ENCODE peak calls at places on chromosomes 3 and 15, in six cellular contexts. U is AG08396; H is left cardiac atrium; D is transverse colon; R is HL-60; X is activated CD4-positive, alpha-beta T cell treated with anti-CD3 and anti-CD28 coated beads, Interleukin-2, amount 10 ng/mL, durations not matched to agents 7 days and 5 days. Z is an unnamed sample.

GRCh38 chr3:14203521-14204079 is 25.0 kb downstream of the LSM3 start:
- DNase-seq in U (peak; percentile 74), H (peak; percentile 63), D (peak; percentile 76), R (peak; percentile 61), X (peak; percentile 47), Z (no peak)

GRCh38 chr15:32222716-32223115 is 180.4 kb downstream of the GOLGA8K start:
- DNase-seq in U (no peak), H (no peak), D (no peak), R (no peak), X (no peak), Z (no peak)

GRCh38 chr3:53668872-53669271 is 174.5 kb downstream of the CACNA1D start:
- DNase-seq in U (peak; percentile 23), H (no peak), D (no peak), R (no peak), X (no peak), Z (no peak)

GRCh38 chr3:132071043-132071442 is 36.2 kb upstream of the CPNE4 start:
- DNase-seq in U (no peak), H (peak; percentile 18), D (no peak), R (no peak), X (no peak), Z (no peak)

GRCh38 chr3:185335799-185336198 is 27.1 kb upstream of the MAP3K13 start:
- DNase-seq in U (peak; percentile 40), H (no peak), D (no peak), R (no peak), X (no peak), Z (no peak)

GRCh38 chr15:51348688-51349087 is 7.2 kb downstream of the GLDN start:
- DNase-seq in U (no peak), H (no peak), D (no peak), R (no peak), X (no peak), Z (no peak)

GRCh38 chr3:23650371-23651140 is 155.2 kb upstream of the UBE2E1 start:
- DNase-seq in U (peak; percentile 62), H (no peak), D (no peak), R (peak; percentile 41), X (no peak), Z (no peak)

GRCh38 chr3:106755336-106755735 is 621.9 kb upstream of the CCDC54 start:
- DNase-seq in U (no peak), H (no peak), D (no peak), R (no peak), X (no peak), Z (no peak)

GRCh38 chr3:175852560-175852959 is 993.4 kb downstream of the NAALADL2 start:
- DNase-seq in U (no peak), H (no peak), D (no peak), R (no peak), X (no peak), Z (no peak)

GRCh38 chr3:86774082-86774691 is 216.8 kb downstream of the VGLL3 start:
- DNase-seq in U (no peak), H (no peak), D (no peak), R (no peak), X (no peak), Z (no peak)

GRCh38 chr3:154954750-154955149 is 125.4 kb upstream of the MME start:
- DNase-seq in U (peak; percentile 21), H (no peak), D (no peak), R (peak; percentile 37), X (no peak), Z (no peak)

GRCh38 chr15:90006217-90007088 is 5.3 kb downstream of the ZNF710 start:
- DNase-seq in U (no peak), H (no peak), D (no peak), R (no peak), X (no peak), Z (no peak)

GRCh38 chr3:58021072-58021959 is 13.1 kb downstream of the FLNB start:
- DNase-seq in U (no peak), H (no peak), D (no peak), R (no peak), X (no peak), Z (no peak)

GRCh38 chr15:100336061-100336460 is 5.7 kb downstream of the ADAMTS17 start:
- DNase-seq in U (no peak), H (no peak), D (no peak), R (no peak), X (no peak), Z (no peak)

GRCh38 chr3:138945646-138946553 is 1.0 kb downstream of the FOXL2 start:
- DNase-seq in U (no peak), H (no peak), D (peak; percentile 41), R (peak; percentile 57), X (peak; percentile 20), Z (no peak)

GRCh38 chr3:188402229-188402628 is 248.3 kb downstream of the LPP start:
- DNase-seq in U (no peak), H (no peak), D (no peak), R (no peak), X (no peak), Z (no peak)

GRCh38 chr3:139653582-139653981 is 24.2 kb downstream of the NMNAT3 start:
- DNase-seq in U (no peak), H (no peak), D (no peak), R (no peak), X (no peak), Z (no peak)

GRCh38 chr15:84949043-84949442 is 32.6 kb upstream of the PDE8A start:
- DNase-seq in U (peak; percentile 19), H (no peak), D (no peak), R (no peak), X (no peak), Z (no peak)

GRCh38 chr15:80870893-80871292 is 91.7 kb downstream of the CEMIP start:
- DNase-seq in U (no peak), H (no peak), D (no peak), R (no peak), X (no peak), Z (no peak)

GRCh38 chr3:114527036-114527644 is 233.3 kb downstream of the TIGIT start:
- DNase-seq in U (peak; percentile 8), H (no peak), D (no peak), R (no peak), X (no peak), Z (no peak)

GRCh38 chr15:52642386-52643361 is 36.5 kb downstream of the ATOSA start:
- DNase-seq in U (peak; percentile 13), H (no peak), D (no peak), R (no peak), X (no peak), Z (no peak)

GRCh38 chr3:82067420-82067819 is 306.0 kb upstream of the GBE1 start:
- DNase-seq in U (no peak), H (no peak), D (no peak), R (no peak), X (no peak), Z (no peak)

GRCh38 chr15:73051402-73051810 is 857 bp upstream of the NEO1 start:
- DNase-seq in U (no peak), H (no peak), D (peak; percentile 78), R (no peak), X (peak; percentile 8), Z (no peak)

GRCh38 chr15:42104095-42104891 is 9.9 kb upstream of the PLA2G4D start:
- DNase-seq in U (no peak), H (no peak), D (no peak), R (no peak), X (no peak), Z (no peak)

GRCh38 chr3:122092460-122093165 is 37.5 kb downstream of the CD86 start:
- DNase-seq in U (peak; percentile 37), H (peak; percentile 37), D (peak; percentile 39), R (no peak), X (peak; percentile 50), Z (peak; percentile 6)

GRCh38 chr15:75720787-75721461 is 8.3 kb upstream of the CSPG4 start:
- DNase-seq in U (no peak), H (peak; percentile 73), D (peak; percentile 88), R (no peak), X (peak; percentile 23), Z (no peak)

GRCh38 chr3:48434591-48435222 is 4.8 kb upstream of the PLXNB1 start:
- DNase-seq in U (no peak), H (no peak), D (peak; percentile 54), R (no peak), X (no peak), Z (peak; percentile 14)

GRCh38 chr15:53869044-53869805 is 109.0 kb upstream of the UNC13C start:
- DNase-seq in U (no peak), H (no peak), D (no peak), R (no peak), X (no peak), Z (no peak)

GRCh38 chr3:157310329-157311065 is 126.2 kb upstream of the PTX3 start:
- DNase-seq in U (no peak), H (no peak), D (no peak), R (no peak), X (no peak), Z (no peak)

GRCh38 chr15:49669288-49669687 is 48.4 kb downstream of the DTWD1 start:
- DNase-seq in U (no peak), H (no peak), D (no peak), R (no peak), X (no peak), Z (no peak)

GRCh38 chr3:80391573-80391972 is 623.8 kb upstream of the ROBO1 start:
- DNase-seq in U (no peak), H (no peak), D (no peak), R (no peak), X (no peak), Z (no peak)

GRCh38 chr15:65812921-65813320 is 20.8 kb upstream of the DENND4A start:
- DNase-seq in U (no peak), H (no peak), D (no peak), R (no peak), X (no peak), Z (no peak)

GRCh38 chr3:14352002-14352627 is 50.3 kb upstream of the SLC6A6 start:
- DNase-seq in U (no peak), H (no peak), D (no peak), R (peak; percentile 18), X (no peak), Z (no peak)

GRCh38 chr15:40630313-40630712 is 36.3 kb downstream of the KNL1 start:
- DNase-seq in U (no peak), H (no peak), D (no peak), R (no peak), X (no peak), Z (no peak)

GRCh38 chr3:15331606-15332404 is 581 bp downstream of the SH3BP5 start:
- DNase-seq in U (peak; percentile 46), H (peak; percentile 51), D (peak; percentile 46), R (no peak), X (peak; percentile 24), Z (peak; percentile 41)

Z was measured in CD4-positive, alpha-beta memory T cell.